ENCODE peak calls at places on chromosomes 12 and 14, in five cellular contexts. Z is right lobe of liver, J is breast epithelium, K is HepG2, G is ovary. V is an unnamed sample. For H3K36me3, the result is how much of the 10 kb centered on the place peaks cover.

GRCh38 chr12:108532061-108532848 is 17.2 kb downstream of the FICD start:
- DNase-seq in J (no peak), G (no peak), K (no peak), Z (no peak), V (no peak)

GRCh38 chr14:74042296-74042695 is 23.1 kb downstream of the BBOF1 start:
- DNase-seq in Z (no peak), G (no peak), J (no peak), K (no peak), V (no peak)

GRCh38 chr14:26765768-26766550 is 168.1 kb upstream of the NOVA1 start:
- DNase-seq in J (no peak), Z (no peak), G (peak), K (no peak), V (no peak)

GRCh38 chr12:94070520-94070919 is 77.9 kb upstream of the PLXNC1 start:
- DNase-seq in K (no peak), J (no peak), G (no peak), Z (no peak), V (no peak)

GRCh38 chr12:62744551-62744950 is 190.4 kb downstream of the PPM1H start:
- DNase-seq in K (no peak), J (no peak), Z (no peak), G (no peak), V (peak)

GRCh38 chr12:27474344-27474743 is 27.8 kb downstream of the SMCO2 start:
- DNase-seq in J (no peak), Z (no peak), K (no peak), G (no peak), V (no peak)

GRCh38 chr12:116937640-116938039 is 26.9 kb downstream of the FBXW8 start:
- DNase-seq in K (no peak), Z (no peak), G (no peak), J (no peak), V (no peak)

GRCh38 chr12:3487027-3487426 is 4.0 kb upstream of the PRMT8 start:
- DNase-seq in J (no peak), Z (no peak), K (no peak), G (no peak), V (no peak)

GRCh38 chr14:69951935-69952334 is 72.7 kb downstream of the SMOC1 start:
- DNase-seq in K (no peak), Z (no peak), J (no peak), G (no peak), V (peak)

GRCh38 chr12:112096667-112097066 is 11.9 kb downstream of the NAA25 start:
- DNase-seq in Z (no peak), K (no peak), G (no peak), J (no peak), V (no peak)

GRCh38 chr12:99627459-99627858 is 20.1 kb upstream of the GARIN6 start:
- DNase-seq in G (no peak), Z (no peak), J (no peak), K (no peak), V (no peak)

GRCh38 chr12:47396902-47397663 is 308.7 kb downstream of the RPAP3 start:
- DNase-seq in Z (no peak), K (no peak), G (no peak), J (no peak), V (no peak)

DNA sequence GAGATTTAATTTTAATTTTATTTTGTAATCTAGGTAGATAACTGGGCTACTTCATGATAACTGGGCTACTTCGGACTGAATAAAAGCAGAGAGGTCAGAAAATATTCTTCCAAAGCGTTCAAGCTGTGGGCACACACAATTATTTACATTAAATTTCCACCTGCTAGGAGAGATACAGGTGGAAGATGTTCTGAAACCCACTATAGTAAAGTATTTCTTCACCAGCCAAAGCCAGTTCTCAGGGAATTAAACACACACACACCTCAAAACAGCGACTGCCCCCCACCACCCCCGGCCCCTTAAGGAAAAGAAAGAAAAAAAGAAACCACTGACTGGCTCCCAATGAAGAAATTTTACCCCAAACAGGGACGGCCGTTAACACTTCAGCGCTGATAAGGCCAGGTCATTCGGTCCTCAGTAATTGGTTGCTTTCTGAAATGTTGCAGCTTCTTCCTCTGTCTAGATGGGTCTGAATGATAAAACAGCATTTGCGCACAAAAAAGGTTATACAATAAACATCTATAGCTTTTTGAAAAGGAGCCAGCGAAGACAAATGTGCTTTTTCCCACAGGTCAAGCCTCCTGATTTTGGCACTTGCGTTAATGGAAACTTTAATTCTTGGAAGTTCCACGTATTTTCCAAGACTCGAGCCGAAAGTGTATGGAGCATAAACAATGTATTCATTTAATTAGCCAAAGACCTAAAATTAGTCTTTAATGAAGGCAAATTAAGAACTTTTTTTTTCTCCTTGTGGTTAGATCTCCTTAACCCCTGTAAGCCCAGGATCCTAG is 819 bp upstream of the KCNJ8 start:
- DNase-seq in J (no peak), Z (no peak), K (no peak), G (no peak), V (no peak)
- TF ChIP-seq POLR2A in J (no peak), Z (peak), K (no peak), G (no peak), V (no peak)

GRCh38 chr14:102454711-102455110 is 54.9 kb downstream of the ANKRD9 start:
- DNase-seq in J (no peak), K (no peak), Z (no peak), G (no peak), V (no peak)
- H3K36me3 ChIP-seq in J (under half), K (under half), Z (under half), G (under half), V (half or more)

DNA sequence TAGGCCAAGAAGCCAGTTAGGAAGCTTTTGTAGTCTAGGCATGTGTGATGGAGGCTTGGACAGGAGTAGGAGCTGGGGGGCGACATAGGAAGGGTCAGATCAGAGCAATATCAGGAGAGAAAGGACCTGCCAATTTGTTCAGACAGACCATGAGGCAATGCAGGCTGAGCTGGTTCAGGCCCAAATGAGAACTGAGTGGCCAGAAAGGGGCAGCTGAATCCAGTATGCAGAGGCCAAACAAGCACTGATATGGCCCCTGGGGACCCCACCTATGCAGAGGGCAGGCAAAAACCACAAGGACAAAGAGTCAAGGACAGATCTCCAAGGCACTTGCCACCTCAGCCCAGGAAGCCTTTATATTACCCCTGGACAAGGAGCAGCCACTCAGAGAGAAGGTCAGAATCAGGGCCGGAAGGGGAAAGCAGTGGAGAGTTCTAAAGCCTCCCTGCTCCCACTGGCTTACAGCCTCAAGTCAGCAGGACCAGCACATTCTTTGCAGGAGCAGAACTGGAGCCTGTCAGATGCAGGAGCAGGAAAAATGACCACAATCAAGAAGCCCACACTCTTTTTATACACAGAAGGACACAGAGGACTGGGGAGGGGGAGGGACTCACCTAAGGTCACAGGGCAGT is 37.2 kb downstream of the CLMN start:
- DNase-seq in J (no peak), Z (no peak), K (no peak), G (no peak), V (no peak)
- H3K4me3 ChIP-seq in J (no peak), Z (no peak), K (no peak), G (no peak), V (no peak)

DNA sequence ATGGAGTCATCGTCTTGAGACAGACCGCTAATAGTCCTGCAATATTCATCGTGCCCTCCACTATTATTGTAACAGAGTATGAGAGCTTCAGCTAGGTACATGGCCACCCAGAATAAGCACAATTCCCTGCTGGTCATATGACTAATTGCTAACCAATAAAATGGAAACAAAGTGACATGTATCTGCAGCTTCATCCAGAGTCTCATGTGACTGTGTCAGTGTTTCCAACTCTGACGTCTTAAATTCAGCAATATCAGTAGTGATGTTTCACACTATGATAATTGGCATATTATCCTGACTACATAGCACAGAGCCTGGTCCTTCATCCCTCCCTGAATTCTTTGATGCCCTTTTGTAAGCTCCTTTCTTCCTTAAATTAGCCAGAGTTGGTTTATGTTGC is 167.4 kb downstream of the RPS29 start:
- DNase-seq in J (no peak), Z (no peak), K (no peak), G (no peak), V (no peak)
- TF ChIP-seq POLR2A in J (no peak), Z (no peak), K (no peak), G (no peak), V (no peak)

DNA sequence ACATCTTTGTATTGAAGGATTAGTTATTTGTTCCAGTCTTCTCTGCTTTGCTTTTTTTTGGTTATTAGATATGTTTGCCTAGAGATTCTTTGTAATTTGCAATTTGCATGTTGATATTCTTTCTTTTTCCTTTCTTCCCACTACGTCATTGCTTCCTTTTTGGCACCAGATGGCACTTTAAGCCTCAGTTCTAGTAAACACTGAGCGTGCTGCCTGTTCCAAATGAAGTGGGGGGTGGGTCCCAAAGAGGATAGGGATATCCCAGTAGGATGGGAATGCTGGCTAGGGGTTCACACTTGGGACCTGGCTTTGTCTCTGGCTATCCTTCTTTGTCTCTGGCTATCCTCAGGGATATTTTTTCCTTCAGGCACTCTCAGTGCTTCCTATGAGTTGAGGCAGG is 17.0 kb downstream of the EAPP start:
- DNase-seq in Z (no peak), J (no peak), G (no peak), K (no peak), V (no peak)
- H3K36me3 ChIP-seq in Z (under half), J (under half), G (under half), K (half or more), V (half or more)

GRCh38 chr12:107057071-107057834 is 36.1 kb downstream of the CRY1 start:
- DNase-seq in J (no peak), G (no peak), K (no peak), Z (no peak), V (no peak)
- H3K4me3 ChIP-seq in J (no peak), G (no peak), K (no peak), Z (no peak), V (no peak)

DNA sequence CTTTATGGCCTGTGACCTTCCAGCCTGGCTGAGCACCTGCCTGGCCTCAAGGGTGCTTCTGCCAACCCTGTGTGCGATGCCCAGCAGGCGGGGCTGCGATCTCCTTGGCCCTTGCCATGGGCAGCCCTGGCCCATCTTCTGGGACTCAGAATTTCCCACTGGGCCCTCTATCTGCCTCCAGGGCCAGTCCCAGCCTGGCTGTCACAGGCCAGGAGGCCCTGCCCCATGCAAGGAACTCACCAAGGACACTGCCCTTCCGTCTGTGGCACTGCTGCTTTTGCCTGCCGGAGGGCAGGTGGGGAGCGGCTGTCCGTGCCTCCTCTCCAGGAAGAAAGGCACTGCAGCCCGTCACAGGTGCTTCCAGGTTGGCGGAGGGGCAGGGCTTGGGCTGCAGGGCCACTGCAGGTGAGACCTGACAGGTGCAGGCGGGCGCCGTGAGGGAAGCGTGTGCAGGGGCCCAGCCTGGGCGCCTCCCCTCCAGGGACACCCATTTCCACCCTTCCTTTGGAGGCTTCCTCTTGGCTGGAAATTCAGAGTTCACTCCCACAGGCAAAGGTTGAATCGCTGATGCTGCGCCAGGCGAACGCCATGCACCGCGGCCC is 177.8 kb downstream of the KIF26A start:
- DNase-seq in K (no peak), J (peak), G (no peak), Z (peak), V (peak)
- TF ChIP-seq POLR2A in K (no peak), J (no peak), G (no peak), Z (no peak), V (no peak)

GRCh38 chr12:121246893-121247557 is 37.1 kb downstream of the P2RX4 start:
- DNase-seq in Z (no peak), G (no peak), J (no peak), K (no peak), V (no peak)
- H3K36me3 ChIP-seq in Z (under half), G (under half), J (under half), K (under half), V (half or more)

GRCh38 chr12:109736552-109737108 is 23.0 kb downstream of the FAM222A start:
- DNase-seq in Z (peak), K (peak), J (peak), G (peak), V (peak)
- H3K4me3 ChIP-seq in Z (no peak), K (no peak), J (no peak), G (no peak), V (no peak)

GRCh38 chr12:575948-576612 is 87.2 kb downstream of the NINJ2 start:
- DNase-seq in J (peak), G (peak), K (peak), Z (peak), V (peak)
- TF ChIP-seq POLR2A in J (no peak), G (no peak), K (no peak), Z (peak), V (no peak)

V was measured in upper lobe of left lung.